ENCODE peak calls at places on chromosomes 6 and 20, in ten cellular contexts. D is sigmoid colon; C is CD8-positive, alpha-beta T cell; U is fibroblast of lung; N is stomach; I is gastrocnemius medialis; B is right atrium auricular region; Z is lower lobe of right lung; W is transverse colon; K is A549. M is an unnamed sample. For H3K4me1, the result is how much of the 10 kb centered on the place peaks cover.

GRCh38 chr20:38751360-38751976 is 3.2 kb downstream of the ACTR5 start:
- DNase-seq in D (no peak), C (peak), U (peak), N (no peak), I (no peak), B (no peak), Z (no peak), W (no peak), K (peak), M (no peak)

GRCh38 chr6:93968126-93968525 is 548.8 kb upstream of the EPHA7 start:
- DNase-seq in D (no peak), C (no peak), U (no peak), N (no peak), I (no peak), B (no peak), Z (no peak), W (no peak), K (no peak), M (no peak)

GRCh38 chr6:142551145-142551811 is 249.5 kb downstream of the ADGRG6 start:
- DNase-seq in D (no peak), C (peak), U (no peak), N (no peak), I (no peak), B (no peak), Z (no peak), W (no peak), K (no peak), M (no peak)

GRCh38 chr6:6918216-6918983 is 189.4 kb upstream of the RREB1 start:
- DNase-seq in D (no peak), C (peak), U (peak), N (no peak), I (peak), B (no peak), Z (no peak), W (no peak), K (no peak), M (peak)

GRCh38 chr6:7421066-7421465 is 31.5 kb downstream of the RIOK1 start:
- DNase-seq in D (no peak), C (no peak), U (no peak), N (no peak), I (no peak), B (no peak), Z (no peak), W (no peak), K (no peak), M (no peak)

GRCh38 chr20:12687476-12687875 is 321.3 kb upstream of the SPTLC3 start:
- DNase-seq in D (no peak), C (no peak), U (no peak), N (no peak), I (no peak), B (no peak), Z (no peak), W (no peak), K (no peak), M (no peak)

GRCh38 chr6:168196385-168196860 is 117.4 kb upstream of the FRMD1 start:
- DNase-seq in D (no peak), C (no peak), U (no peak), N (peak), I (no peak), B (no peak), Z (peak), W (peak), K (no peak), M (peak)

GRCh38 chr6:11197175-11197535 is 35.3 kb downstream of the NEDD9 start:
- DNase-seq in D (no peak), C (no peak), U (peak), N (no peak), I (no peak), B (no peak), Z (no peak), W (no peak), K (no peak), M (peak)

GRCh38 chr20:59903631-59904030 is 29.8 kb downstream of the SYCP2 start:
- DNase-seq in D (no peak), C (no peak), U (peak), N (no peak), I (no peak), B (no peak), Z (no peak), W (no peak), K (no peak), M (no peak)

GRCh38 chr6:110217255-110217654 is 37.0 kb downstream of the CDC40 start:
- DNase-seq in D (no peak), C (no peak), U (peak), N (no peak), I (no peak), B (no peak), Z (no peak), W (no peak), K (no peak), M (no peak)

GRCh38 chr6:42771741-42772100 is 10.1 kb upstream of the BICRAL start:
- DNase-seq in D (no peak), C (peak), U (no peak), N (no peak), I (no peak), B (no peak), Z (no peak), W (no peak), K (no peak), M (no peak)

GRCh38 chr20:53898558-53898931 is 171.8 kb downstream of the BCAS1 start:
- DNase-seq in D (no peak), C (no peak), U (no peak), N (no peak), I (no peak), B (no peak), Z (no peak), W (no peak), K (no peak), M (no peak)

GRCh38 chr6:10759884-10760329 is 12.3 kb downstream of the TMEM14B start:
- DNase-seq in D (peak), C (no peak), U (peak), N (no peak), I (peak), B (no peak), Z (no peak), W (no peak), K (peak), M (no peak)

GRCh38 chr6:12530345-12530744 is 186.2 kb upstream of the PHACTR1 start:
- DNase-seq in D (no peak), C (no peak), U (no peak), N (no peak), I (no peak), B (no peak), Z (no peak), W (no peak), K (no peak), M (no peak)

GRCh38 chr6:25963426-25964123 is 973 bp downstream of the TRIM38 start:
- DNase-seq in D (no peak), C (no peak), U (peak), N (no peak), I (no peak), B (no peak), Z (no peak), W (no peak), K (no peak), M (no peak)

GRCh38 chr6:68559716-68560115 is 75.4 kb upstream of the ADGRB3 start:
- DNase-seq in D (no peak), C (no peak), U (peak), N (no peak), I (no peak), B (no peak), Z (no peak), W (no peak), K (no peak), M (no peak)

GRCh38 chr6:11771473-11772048 is 7.0 kb downstream of the ADTRP start:
- DNase-seq in D (no peak), C (no peak), U (peak), N (no peak), I (no peak), B (no peak), Z (no peak), W (no peak), K (no peak), M (no peak)

GRCh38 chr6:169725270-169726048 is 1.2 kb upstream of the PHF10 start:
- DNase-seq in D (peak), C (peak), U (peak), N (peak), I (peak), B (peak), Z (peak), W (peak), K (peak), M (peak)

GRCh38 chr6:57069228-57069627 is 20.8 kb upstream of the ZNF451 start:
- DNase-seq in D (no peak), C (no peak), U (no peak), N (no peak), I (no peak), B (no peak), Z (no peak), W (no peak), K (no peak), M (no peak)

GRCh38 chr6:166007349-166008263 is 160.0 kb downstream of the TBXT start:
- DNase-seq in D (peak), C (no peak), U (peak), N (peak), I (no peak), B (no peak), Z (no peak), W (peak), K (no peak), M (peak)

GRCh38 chr6:74953708-74954107 is 252.1 kb downstream of the COL12A1 start:
- DNase-seq in D (no peak), C (no peak), U (no peak), N (no peak), I (no peak), B (no peak), Z (no peak), W (no peak), K (no peak), M (no peak)

GRCh38 chr6:71544028-71544427 is 255.4 kb downstream of the OGFRL1 start:
- DNase-seq in D (no peak), C (no peak), U (no peak), N (no peak), I (no peak), B (no peak), Z (no peak), W (no peak), K (no peak), M (no peak)

GRCh38 chr6:137403855-137404254 is 90.3 kb downstream of the OLIG3 start:
- DNase-seq in D (no peak), C (no peak), U (no peak), N (peak), I (no peak), B (no peak), Z (no peak), W (no peak), K (no peak), M (no peak)

GRCh38 chr6:88477411-88477810 is 311.3 kb upstream of the CNR1 start:
- DNase-seq in D (no peak), C (no peak), U (no peak), N (no peak), I (no peak), B (no peak), Z (no peak), W (no peak), K (no peak), M (no peak)

GRCh38 chr20:17878912-17879602 is 89.5 kb downstream of the SNX5 start:
- DNase-seq in D (peak), C (no peak), U (no peak), N (no peak), I (no peak), B (no peak), Z (no peak), W (no peak), K (no peak), M (no peak)

GRCh38 chr6:119350202-119351004 is 842 bp upstream of the MAN1A1 start:
- DNase-seq in D (no peak), C (peak), U (peak), N (no peak), I (no peak), B (no peak), Z (no peak), W (peak), K (no peak), M (peak)

GRCh38 chr6:158571826-158572652 is 12.1 kb downstream of the TMEM181 start:
- DNase-seq in D (no peak), C (no peak), U (no peak), N (peak), I (no peak), B (no peak), Z (peak), W (peak), K (no peak), M (no peak)
- H3K4me1 ChIP-seq in D (under half), C (under half), U (under half), N (under half), I (under half), B (under half), Z (under half), W (under half), K (under half), M (under half)

GRCh38 chr20:49344140-49344539 is 66.3 kb upstream of the ZNFX1 start:
- DNase-seq in D (no peak), C (no peak), U (no peak), N (no peak), I (no peak), B (no peak), Z (no peak), W (no peak), K (no peak), M (no peak)

GRCh38 chr20:49344975-49345374 is 67.1 kb upstream of the ZNFX1 start:
- DNase-seq in D (peak), C (no peak), U (peak), N (no peak), I (peak), B (peak), Z (no peak), W (peak), K (peak), M (no peak)

GRCh38 chr20:49347156-49347555 is 69.3 kb upstream of the ZNFX1 start:
- DNase-seq in D (no peak), C (no peak), U (no peak), N (no peak), I (no peak), B (no peak), Z (no peak), W (no peak), K (no peak), M (no peak)

GRCh38 chr20:49346682-49347081 is 68.8 kb upstream of the ZNFX1 start:
- DNase-seq in D (no peak), C (no peak), U (no peak), N (no peak), I (no peak), B (no peak), Z (no peak), W (no peak), K (no peak), M (no peak)

DNA sequence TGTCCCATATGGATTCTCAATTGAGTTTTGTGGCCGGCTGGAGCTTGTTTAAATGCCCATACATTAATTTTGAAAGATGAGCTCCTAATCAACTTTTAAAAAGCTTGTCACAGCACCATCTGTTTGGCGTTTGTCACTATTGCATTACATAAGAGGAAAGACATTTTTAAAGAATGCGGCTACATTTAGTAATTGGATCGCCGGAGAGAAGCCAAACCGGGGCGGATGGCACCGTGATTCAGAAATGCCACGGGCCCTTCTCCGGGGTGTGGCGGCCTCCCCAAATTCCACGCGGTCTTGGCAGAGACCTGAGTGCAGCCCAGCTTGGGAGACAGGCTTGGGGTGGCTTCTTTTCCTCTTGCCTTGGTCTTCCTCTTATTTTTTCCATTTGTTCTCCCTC is 67.7 kb upstream of the ZNFX1 start:
- DNase-seq in D (peak), C (no peak), U (peak), N (no peak), I (peak), B (no peak), Z (no peak), W (no peak), K (no peak), M (peak)
- H3K27ac ChIP-seq in D (peak), C (no peak), U (peak), N (no peak), I (peak), B (peak), Z (no peak), W (peak), K (peak), M (no peak)

DNA sequence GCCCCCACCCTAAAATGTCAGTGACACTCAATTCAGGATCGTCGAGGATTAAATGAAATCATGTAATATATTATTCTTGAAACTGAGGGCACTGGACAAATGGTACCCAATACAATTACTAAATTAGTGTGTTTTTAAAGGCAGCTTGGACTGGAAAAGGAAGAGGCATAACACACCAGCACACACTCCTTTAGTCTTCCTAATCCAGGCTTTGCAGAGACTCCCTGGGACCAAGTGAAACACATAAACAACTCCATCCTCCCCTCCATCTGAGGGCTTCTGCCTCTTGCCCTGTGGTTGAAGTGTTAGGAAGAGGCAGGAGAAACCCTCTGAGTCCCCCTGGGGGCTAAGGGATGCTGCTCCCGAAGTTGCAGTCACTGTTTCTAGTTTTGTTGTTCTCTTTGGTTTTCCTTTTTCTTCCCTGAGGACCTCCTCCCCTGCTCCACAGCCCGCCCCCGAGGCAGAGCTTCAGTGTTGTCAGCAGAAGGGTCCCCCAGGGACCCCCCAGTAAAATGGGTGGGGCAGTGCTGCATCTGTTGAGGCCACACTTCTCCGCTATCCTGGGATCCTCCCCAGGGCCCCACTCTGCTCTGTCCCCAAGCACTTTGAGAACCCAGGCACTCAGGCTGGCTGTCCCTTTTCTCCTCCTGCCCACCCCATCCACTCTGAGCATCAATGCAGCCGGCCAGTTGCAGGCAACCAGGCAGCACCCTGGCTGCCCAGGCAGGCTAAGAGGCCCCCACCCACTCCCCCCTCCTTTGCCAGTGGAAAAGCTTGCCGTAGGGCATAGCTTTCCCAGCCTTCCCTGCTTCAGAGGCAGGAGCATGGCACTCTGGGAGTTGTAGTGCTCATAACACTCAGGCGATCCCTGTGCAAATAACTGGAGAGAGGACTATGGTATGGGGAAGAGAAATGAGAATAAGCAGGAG is 5.9 kb downstream of the TMEM63B start:
- DNase-seq in D (peak), C (no peak), U (peak), N (peak), I (no peak), B (peak), Z (peak), W (peak), K (peak), M (peak)
- H3K4me3 ChIP-seq in D (no peak), C (no peak), U (peak), N (no peak), I (peak), B (peak), Z (no peak), W (no peak), K (no peak), M (no peak)

GRCh38 chr20:44643596-44644383 is 7.7 kb downstream of the ADA start:
- DNase-seq in D (peak), C (peak), U (peak), N (peak), I (peak), B (peak), Z (peak), W (peak), K (peak), M (peak)

GRCh38 chr20:44643154-44643519 is 8.4 kb downstream of the ADA start:
- DNase-seq in D (no peak), C (no peak), U (no peak), N (no peak), I (no peak), B (no peak), Z (no peak), W (no peak), K (no peak), M (no peak)

GRCh38 chr20:44646023-44646640 is 5.4 kb downstream of the ADA start:
- DNase-seq in D (no peak), C (no peak), U (peak), N (no peak), I (no peak), B (no peak), Z (no peak), W (peak), K (no peak), M (peak)

GRCh38 chr20:44642203-44643153 is 9.0 kb downstream of the ADA start:
- DNase-seq in D (peak), C (peak), U (peak), N (peak), I (peak), B (peak), Z (peak), W (peak), K (peak), M (peak)

DNA sequence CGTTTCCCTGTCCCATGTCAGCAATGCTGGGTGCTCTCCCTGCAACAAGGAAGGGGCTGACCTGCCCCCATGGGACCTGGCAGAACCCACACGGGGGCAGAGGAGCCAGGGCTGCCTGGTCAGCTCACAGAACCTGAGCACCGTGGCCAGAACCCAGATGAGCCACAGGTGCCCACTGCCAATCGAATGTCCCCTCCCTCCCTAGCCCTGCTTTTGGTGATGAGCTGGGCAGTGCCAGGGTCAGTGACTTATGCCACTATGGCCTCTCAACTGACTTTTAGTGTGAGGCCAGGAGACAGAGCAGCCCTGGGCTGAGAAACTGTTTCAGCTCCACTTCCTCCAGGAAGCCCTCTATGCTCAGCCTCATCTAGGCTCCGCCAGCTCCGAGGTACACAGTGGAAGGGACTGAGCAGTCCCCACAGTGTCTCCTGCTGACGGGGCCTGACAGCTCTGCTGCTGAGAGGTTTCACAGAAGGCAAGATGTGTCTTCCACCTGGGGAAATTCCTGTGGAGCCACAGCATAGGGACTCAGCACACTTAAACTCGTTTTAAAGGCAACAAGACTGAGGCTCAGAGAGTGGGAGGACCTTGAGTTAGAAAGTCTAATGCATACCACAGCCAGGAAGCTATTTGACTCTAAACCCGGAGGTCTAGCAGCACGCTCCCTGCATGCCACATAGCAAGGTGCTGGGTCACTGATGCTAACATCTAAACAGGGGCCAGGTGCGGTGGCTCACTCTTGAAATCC is 6.9 kb downstream of the ADA start:
- DNase-seq in D (no peak), C (peak), U (no peak), N (no peak), I (no peak), B (no peak), Z (no peak), W (no peak), K (no peak), M (no peak)
- H3K4me1 ChIP-seq in D (under half), C (half or more), U (under half), N (half or more), I (under half), B (half or more), Z (half or more), W (under half), K (half or more), M (under half)

GRCh38 chr6:127148511-127148910 is 30.0 kb downstream of the RSPO3 start:
- DNase-seq in D (no peak), C (no peak), U (peak), N (no peak), I (peak), B (no peak), Z (no peak), W (no peak), K (no peak), M (peak)
- H3K27ac ChIP-seq in D (no peak), C (no peak), U (no peak), N (no peak), I (peak), B (no peak), Z (no peak), W (no peak), K (no peak), M (no peak)